ENCODE peak calls at places on chromosome 2, in seven cellular contexts. N is left kidney, C is H4, W is T-cell, R is cerebellum, S is adipocyte, A is mesothelial cell of epicardium. H is an unnamed sample.

GRCh38 chr2:186308347-186308746 is 177.7 kb upstream of the ZC3H15 start:
- DNase-seq in C (no peak), N (no peak), W (no peak), R (no peak), S (peak; percentile 25), A (no peak), H (no peak)

GRCh38 chr2:29314816-29315571 is 199.8 kb downstream of the CLIP4 start:
- DNase-seq in W (peak; percentile 57), R (no peak), C (peak; percentile 6), S (no peak), N (peak; percentile 86), A (no peak), H (peak; percentile 27)

GRCh38 chr2:139439100-139439499 is 658.9 kb upstream of the NXPH2 start:
- DNase-seq in A (no peak), N (no peak), R (no peak), C (no peak), S (no peak), W (no peak), H (no peak)

GRCh38 chr2:71672011-71672639 is 218.8 kb downstream of the DYSF start:
- DNase-seq in S (no peak), W (no peak), A (no peak), R (no peak), C (no peak), N (peak; percentile 44), H (no peak)

GRCh38 chr2:240238786-240239185 is 98.3 kb upstream of the OTOS start:
- DNase-seq in N (no peak), C (no peak), S (no peak), A (no peak), R (no peak), W (no peak), H (no peak)

GRCh38 chr2:190994148-190994547 is 19.8 kb downstream of the STAT1 start:
- DNase-seq in S (no peak), W (no peak), R (no peak), N (no peak), A (no peak), C (no peak), H (no peak)

GRCh38 chr2:169091761-169092523 is 22.6 kb downstream of the DHRS9 start:
- DNase-seq in W (no peak), C (peak; percentile 72), N (no peak), S (peak; percentile 40), A (no peak), R (no peak), H (no peak)

GRCh38 chr2:898319-898718 is 52.3 kb upstream of the SNTG2 start:
- DNase-seq in R (no peak), A (no peak), C (no peak), W (no peak), N (peak; percentile 47), S (no peak), H (no peak)

GRCh38 chr2:70852824-70853223 is 17.2 kb upstream of the CD207 start:
- DNase-seq in S (no peak), A (no peak), C (no peak), W (no peak), N (no peak), R (no peak), H (no peak)

GRCh38 chr2:224957540-224958465 is 84.5 kb downstream of the DOCK10 start:
- DNase-seq in S (peak; percentile 24), A (no peak), R (peak; percentile 1), N (no peak), W (no peak), C (no peak), H (no peak)